ENCODE peak calls at places on chromosomes 7 and 10, in six cellular contexts. R, A, U, N, G and D are unnamed samples.

GRCh38 chr10:60032723-60033122 is 126.4 kb upstream of the CCDC6 start:
- DNase-seq in U (peak; percentile 62), N (peak; percentile 23), G (no peak), A (peak; percentile 36), R (peak; percentile 35), D (peak; percentile 32)

GRCh38 chr10:62613429-62613828 is 191.1 kb upstream of the ADO start:
- DNase-seq in A (peak; percentile 79), G (no peak), U (no peak), N (no peak), R (no peak), D (no peak)

GRCh38 chr10:91043173-91043910 is 122.5 kb upstream of the ANKRD1 start:
- DNase-seq in N (peak; percentile 3), A (peak; percentile 16), G (peak; percentile 16), U (peak; percentile 51), R (peak; percentile 25), D (peak; percentile 32)

GRCh38 chr7:591856-592628 is 72.4 kb upstream of the PDGFA start:
- DNase-seq in U (no peak), A (no peak), N (no peak), G (peak; percentile 50), R (no peak), D (no peak)

GRCh38 chr10:21057989-21058388 is 160.9 kb upstream of the NEBL start:
- DNase-seq in A (no peak), U (no peak), G (no peak), R (no peak), N (no peak), D (no peak)

GRCh38 chr7:3439333-3440030 is 138.4 kb downstream of the SDK1 start:
- DNase-seq in N (no peak), G (no peak), R (peak; percentile 60), U (no peak), A (peak; percentile 99), D (no peak)

GRCh38 chr10:95237376-95238170 is 43.5 kb downstream of the ACSM6 start:
- DNase-seq in R (no peak), A (peak; percentile 60), U (no peak), N (no peak), G (no peak), D (no peak)

GRCh38 chr10:110681023-110681681 is 37.0 kb downstream of the RBM20 start:
- DNase-seq in R (peak; percentile 81), U (peak; percentile 32), G (peak; percentile 27), A (peak; percentile 31), N (no peak), D (peak; percentile 87)

GRCh38 chr7:148912758-148913541 is 28.9 kb upstream of the EZH2 start:
- DNase-seq in N (peak; percentile 57), R (no peak), G (no peak), U (no peak), A (no peak), D (no peak)

GRCh38 chr10:98456688-98457482 is 10.2 kb upstream of the HPS1 start:
- DNase-seq in R (no peak), U (no peak), N (no peak), G (no peak), A (no peak), D (no peak)

GRCh38 chr7:89002942-89003618 is 207.5 kb upstream of the TEX47 start:
- DNase-seq in N (peak; percentile 24), A (no peak), U (no peak), R (no peak), G (no peak), D (no peak)

GRCh38 chr7:105637755-105638154 is 56.5 kb upstream of the EFCAB10 start:
- DNase-seq in N (no peak), R (no peak), G (no peak), U (no peak), A (no peak), D (no peak)

GRCh38 chr10:27658788-27659187 is 86.8 kb downstream of the MKX start:
- DNase-seq in A (peak; percentile 67), R (no peak), N (no peak), G (no peak), U (no peak), D (no peak)

GRCh38 chr7:11970132-11970531 is 138.1 kb upstream of the THSD7A start:
- DNase-seq in N (no peak), A (no peak), G (no peak), R (no peak), U (no peak), D (no peak)

GRCh38 chr7:107002131-107002803 is 42.2 kb upstream of the PRKAR2B start:
- DNase-seq in R (no peak), A (no peak), N (no peak), U (no peak), G (no peak), D (no peak)

GRCh38 chr10:16992611-16993119 is 136.9 kb downstream of the CUBN start:
- DNase-seq in G (no peak), N (no peak), R (no peak), A (no peak), U (no peak), D (no peak)

GRCh38 chr10:88473989-88474883 is 108.9 kb downstream of the RNLS start:
- DNase-seq in A (no peak), U (no peak), R (no peak), N (no peak), G (no peak), D (no peak)

GRCh38 chr7:45421096-45421495 is 153.1 kb upstream of the ADCY1 start:
- DNase-seq in G (no peak), R (no peak), U (no peak), A (peak; percentile 5), N (no peak), D (no peak)

GRCh38 chr7:96089511-96089910 is 232.4 kb downstream of the SLC25A13 start:
- DNase-seq in G (no peak), N (no peak), R (no peak), A (no peak), U (no peak), D (no peak)

GRCh38 chr10:107855933-107856332 is 691.4 kb upstream of the SORCS1 start:
- DNase-seq in G (no peak), A (no peak), U (no peak), N (no peak), R (no peak), D (no peak)

GRCh38 chr7:99766484-99767099 is 17.4 kb downstream of the CYP3A4 start:
- DNase-seq in U (no peak), N (no peak), G (no peak), R (no peak), A (no peak), D (no peak)

DNA sequence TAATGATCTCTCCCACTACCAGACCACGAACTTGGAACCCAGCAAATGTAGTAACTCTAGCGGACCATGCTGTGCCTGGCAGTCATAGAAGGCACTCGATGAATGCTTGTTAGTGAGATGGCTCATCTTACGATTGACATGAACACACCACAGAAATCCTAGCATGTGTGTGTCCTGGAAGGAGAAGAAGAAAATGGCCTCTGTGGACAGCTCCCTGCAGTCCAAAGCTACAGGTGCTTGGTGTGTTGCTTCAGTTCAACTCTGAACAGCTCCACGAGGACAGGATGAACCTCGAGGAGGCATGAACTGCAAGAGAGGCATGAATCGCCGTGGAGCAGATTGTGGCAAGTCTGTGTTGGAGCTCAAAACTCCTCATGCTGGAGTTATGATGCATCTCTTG is 93.5 kb downstream of the KLF6 start:
- DNase-seq in G (no peak), N (no peak), R (no peak), U (no peak), A (peak; percentile 12), D (no peak)
- TF ChIP-seq BHLHE40 in G (no peak), N (no peak), R (no peak), U (no peak), A (no peak), D (no peak)

GRCh38 chr10:101779544-101780186 is 3.6 kb downstream of the NPM3 start:
- DNase-seq in A (peak; percentile 46), R (peak; percentile 78), G (no peak), U (no peak), N (peak; percentile 25), D (peak; percentile 90)

GRCh38 chr10:101778151-101778780 is 2.4 kb upstream of the FGF8 start:
- DNase-seq in U (no peak), A (no peak), R (no peak), N (no peak), G (no peak), D (peak; percentile 8)

GRCh38 chr10:101777857-101778145 is 1.9 kb upstream of the FGF8 start:
- DNase-seq in U (no peak), A (no peak), N (no peak), R (no peak), G (no peak), D (peak; percentile 7)

GRCh38 chr10:101780187-101780817 is 2.9 kb downstream of the NPM3 start:
- DNase-seq in G (no peak), U (no peak), N (no peak), R (no peak), A (no peak), D (peak; percentile 15)

DNA sequence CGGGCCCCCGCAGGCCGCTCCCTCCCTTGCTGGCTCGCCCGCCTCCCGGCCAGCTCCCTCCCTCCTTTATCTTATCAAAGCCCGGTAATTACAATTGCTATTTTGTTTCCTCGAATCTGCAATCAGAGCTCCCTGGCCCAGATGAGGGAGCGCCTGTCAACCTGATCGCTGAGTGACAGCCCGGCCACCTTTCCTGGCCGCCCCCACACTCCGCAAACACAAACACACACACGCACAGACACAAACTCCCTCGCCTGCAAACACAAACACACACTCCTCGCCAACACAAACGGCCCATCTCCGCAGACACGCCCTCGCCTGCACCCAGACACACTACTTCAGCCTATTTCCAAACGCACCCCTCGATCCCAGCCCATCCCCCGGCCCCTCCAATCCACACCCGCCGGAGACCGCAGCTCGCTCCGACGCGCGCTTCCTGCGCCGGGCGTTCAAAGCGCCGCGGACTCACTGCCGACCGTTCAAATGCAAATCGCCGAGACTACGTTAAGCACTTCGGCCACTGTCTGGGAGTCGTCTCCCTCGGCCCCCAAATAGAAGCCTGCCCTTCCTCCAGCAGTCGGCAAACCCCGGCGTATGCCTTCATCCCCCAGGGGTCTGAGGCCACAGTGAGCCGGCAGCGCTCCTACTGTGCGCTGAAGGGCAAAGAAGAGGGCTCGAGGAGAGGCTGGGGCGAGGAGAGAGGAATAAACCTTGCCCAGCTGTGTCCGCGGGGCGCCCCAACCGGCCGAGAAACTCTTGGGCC is 3.0 kb upstream of the FGF8 start:
- DNase-seq in R (no peak), N (no peak), G (peak; percentile 64), A (no peak), U (no peak), D (peak; percentile 15)
- TF ChIP-seq BHLHE40 in R (no peak), N (no peak), G (no peak), A (no peak), U (no peak), D (no peak)

DNA sequence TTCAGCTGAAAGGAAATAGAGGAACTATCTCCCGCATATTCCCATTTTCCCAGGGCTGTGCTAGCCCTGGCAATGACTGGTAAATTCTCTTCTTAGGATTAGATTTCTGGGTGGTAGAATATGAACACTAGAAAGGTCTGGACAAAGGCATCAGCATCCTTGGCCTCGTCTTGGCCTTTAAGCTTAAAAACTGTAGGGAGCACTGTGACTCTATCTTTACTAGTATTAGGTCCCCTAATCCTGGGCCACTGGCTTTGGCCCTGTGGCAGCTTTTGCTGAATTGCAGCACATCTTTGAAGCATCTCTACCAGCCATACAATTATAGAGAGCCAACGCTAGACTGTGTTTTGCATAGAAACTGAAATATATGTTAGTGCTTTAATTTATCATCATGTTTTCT is 41.5 kb upstream of the EBLN1 start:
- DNase-seq in A (no peak), G (no peak), R (no peak), N (no peak), U (no peak), D (no peak)
- TF ChIP-seq BHLHE40 in A (no peak), G (no peak), R (no peak), N (no peak), U (no peak), D (no peak)

GRCh38 chr7:143382126-143382790 is 1.1 kb downstream of the ZYX start:
- DNase-seq in G (peak; percentile 75), R (no peak), U (no peak), N (no peak), A (no peak), D (no peak)
- TF ChIP-seq BHLHE40 in G (no peak), R (no peak), U (no peak), N (no peak), A (no peak), D (no peak)